ENCODE peak calls at places on chromosomes 16 and 17, in six cellular contexts. One of them, this sample, is unnamed.

GRCh38 chr17:2594657-2595085 is 1.2 kb downstream of the PAFAH1B1 start:
- DNase-seq in mesenchymal stem cell: no peak
- DNase-seq in neuronal stem cell: peak
- DNase-seq in mesendoderm: no peak
- DNase-seq in H1: no peak
- DNase-seq in trophoblast cell: no peak
- DNase-seq in this sample: no peak

GRCh38 chr16:48558269-48558915 is 51.6 kb downstream of the N4BP1 start:
- DNase-seq in trophoblast cell: peak
- DNase-seq in mesenchymal stem cell: peak
- DNase-seq in H1: no peak
- DNase-seq in neuronal stem cell: no peak
- DNase-seq in mesendoderm: peak
- DNase-seq in this sample: peak

GRCh38 chr16:67562918-67563707 is 787 bp downstream of the CTCF start:
- DNase-seq in trophoblast cell: peak
- DNase-seq in neuronal stem cell: peak
- DNase-seq in mesendoderm: peak
- DNase-seq in H1: no peak
- DNase-seq in mesenchymal stem cell: peak
- DNase-seq in this sample: peak

GRCh38 chr16:62353355-62353754 is 317.1 kb upstream of the CDH8 start:
- DNase-seq in trophoblast cell: no peak
- DNase-seq in H1: no peak
- DNase-seq in mesendoderm: no peak
- DNase-seq in neuronal stem cell: no peak
- DNase-seq in mesenchymal stem cell: no peak
- DNase-seq in this sample: no peak

GRCh38 chr17:81566461-81567126 is 14.4 kb upstream of the FAAP100 start:
- DNase-seq in trophoblast cell: peak
- DNase-seq in neuronal stem cell: no peak
- DNase-seq in mesenchymal stem cell: peak
- DNase-seq in mesendoderm: no peak
- DNase-seq in H1: no peak
- DNase-seq in this sample: peak

GRCh38 chr16:19005561-19006445 is 22.1 kb downstream of the TMC7 start:
- DNase-seq in mesenchymal stem cell: no peak
- DNase-seq in mesendoderm: no peak
- DNase-seq in H1: peak
- DNase-seq in trophoblast cell: no peak
- DNase-seq in neuronal stem cell: no peak
- DNase-seq in this sample: peak

GRCh38 chr17:50117202-50118040 is 12.5 kb downstream of the SAMD14 start:
- DNase-seq in mesenchymal stem cell: peak
- DNase-seq in trophoblast cell: peak
- DNase-seq in H1: no peak
- DNase-seq in mesendoderm: peak
- DNase-seq in neuronal stem cell: no peak
- DNase-seq in this sample: peak

GRCh38 chr16:16150117-16150877 is 73.0 kb downstream of the ABCC6 start:
- DNase-seq in H1: no peak
- DNase-seq in neuronal stem cell: no peak
- DNase-seq in trophoblast cell: no peak
- DNase-seq in mesendoderm: no peak
- DNase-seq in mesenchymal stem cell: no peak
- DNase-seq in this sample: peak

GRCh38 chr17:34156741-34157589 is 98.1 kb upstream of the CCL2 start:
- DNase-seq in trophoblast cell: no peak
- DNase-seq in neuronal stem cell: peak
- DNase-seq in H1: no peak
- DNase-seq in mesendoderm: no peak
- DNase-seq in mesenchymal stem cell: no peak
- DNase-seq in this sample: no peak
- H3K4me3 ChIP-seq in trophoblast cell: peak
- H3K4me3 ChIP-seq in neuronal stem cell: peak
- H3K4me3 ChIP-seq in H1: peak
- H3K4me3 ChIP-seq in mesendoderm: peak
- H3K4me3 ChIP-seq in mesenchymal stem cell: no peak
- H3K4me3 ChIP-seq in this sample: no peak

DNA sequence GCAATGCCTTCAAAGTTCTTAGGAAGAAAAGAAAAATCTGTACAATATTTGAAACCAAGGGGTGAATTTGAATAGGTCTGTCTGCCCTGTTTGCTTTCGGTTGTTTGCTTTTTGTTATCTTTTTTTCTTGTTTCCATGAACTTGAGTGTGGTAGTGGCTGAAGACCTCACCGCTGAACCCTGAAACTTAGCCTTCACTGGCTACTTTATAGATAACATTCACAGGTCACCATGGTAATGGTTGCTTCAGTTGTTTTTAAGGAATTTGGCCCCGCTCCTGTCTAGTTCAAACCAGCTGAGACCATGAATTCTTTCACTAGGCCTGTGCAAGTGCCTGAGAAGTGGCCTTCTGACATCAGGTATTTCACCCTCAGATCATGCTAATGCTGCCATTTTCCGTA is 137.0 kb upstream of the PMFBP1 start:
- DNase-seq in mesendoderm: no peak
- DNase-seq in H1: no peak
- DNase-seq in neuronal stem cell: no peak
- DNase-seq in trophoblast cell: no peak
- DNase-seq in mesenchymal stem cell: no peak
- DNase-seq in this sample: no peak
- H2BK120ac ChIP-seq in mesendoderm: no peak
- H2BK120ac ChIP-seq in H1: no peak
- H2BK120ac ChIP-seq in neuronal stem cell: no peak
- H2BK120ac ChIP-seq in trophoblast cell: no peak
- H2BK120ac ChIP-seq in mesenchymal stem cell: no peak
- H2BK120ac ChIP-seq in this sample: no peak

DNA sequence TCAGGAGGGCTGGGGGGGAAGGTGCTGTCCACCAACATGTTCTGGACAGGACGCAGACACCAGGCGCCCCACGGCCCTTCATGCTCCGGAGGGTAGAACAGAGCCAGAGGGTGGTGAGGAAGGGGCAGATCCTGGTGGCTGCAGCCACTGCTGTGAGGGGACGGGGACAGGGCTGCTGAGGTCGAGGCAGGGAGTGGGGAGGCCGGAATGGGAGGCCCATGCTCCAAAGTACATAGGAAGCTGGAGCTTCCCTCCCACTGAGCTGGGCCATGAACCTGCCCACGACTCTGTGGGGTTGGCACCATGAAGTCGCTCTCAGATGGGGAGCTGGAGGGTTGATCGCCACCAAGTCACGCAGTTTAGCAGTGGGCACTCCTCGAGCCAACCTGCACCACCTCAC is 8.0 kb upstream of the METRNL start:
- DNase-seq in mesendoderm: no peak
- DNase-seq in neuronal stem cell: no peak
- DNase-seq in trophoblast cell: no peak
- DNase-seq in mesenchymal stem cell: no peak
- DNase-seq in H1: no peak
- DNase-seq in this sample: no peak
- H3K4me3 ChIP-seq in mesendoderm: no peak
- H3K4me3 ChIP-seq in neuronal stem cell: no peak
- H3K4me3 ChIP-seq in trophoblast cell: no peak
- H3K4me3 ChIP-seq in mesenchymal stem cell: no peak
- H3K4me3 ChIP-seq in H1: no peak
- H3K4me3 ChIP-seq in this sample: no peak

DNA sequence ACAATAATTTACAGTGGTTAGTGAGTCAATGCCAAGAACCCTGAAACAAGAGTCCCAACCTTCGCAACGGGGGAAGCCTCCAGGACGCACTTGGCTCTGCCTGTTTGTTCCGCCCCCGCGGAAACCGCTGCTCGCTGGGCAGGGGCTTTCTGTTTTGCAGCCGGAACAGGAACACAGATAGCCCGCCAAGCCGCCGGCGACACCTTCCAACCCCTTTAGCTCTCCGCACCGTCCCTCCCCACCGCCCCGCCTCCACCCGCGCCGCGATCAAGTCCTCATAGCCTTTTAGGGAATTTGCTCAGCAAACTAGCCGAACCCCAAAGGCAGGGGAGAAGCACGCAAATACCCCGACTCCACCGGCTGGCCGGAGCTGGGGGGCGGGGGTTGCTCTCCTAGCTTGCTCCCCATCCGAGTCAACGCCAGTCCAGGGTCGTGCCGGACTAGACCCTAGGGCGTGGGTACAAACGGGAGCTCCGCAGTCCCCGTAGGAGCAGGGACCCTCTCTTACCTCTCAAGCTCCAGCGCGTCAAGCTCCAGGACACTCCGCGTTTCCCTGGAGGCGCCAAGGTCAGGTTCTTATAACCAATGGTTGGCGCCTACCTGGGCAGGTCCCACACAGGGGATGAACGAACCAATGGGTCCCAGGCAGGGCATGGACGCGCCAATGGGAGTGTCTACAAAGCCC is at the start of gene SLFN13:
- DNase-seq in neuronal stem cell: peak
- DNase-seq in H1: peak
- DNase-seq in trophoblast cell: peak
- DNase-seq in mesenchymal stem cell: peak
- DNase-seq in mesendoderm: peak
- DNase-seq in this sample: peak
- H2BK120ac ChIP-seq in neuronal stem cell: no peak
- H2BK120ac ChIP-seq in H1: no peak
- H2BK120ac ChIP-seq in trophoblast cell: peak
- H2BK120ac ChIP-seq in mesenchymal stem cell: no peak
- H2BK120ac ChIP-seq in mesendoderm: no peak
- H2BK120ac ChIP-seq in this sample: peak

DNA sequence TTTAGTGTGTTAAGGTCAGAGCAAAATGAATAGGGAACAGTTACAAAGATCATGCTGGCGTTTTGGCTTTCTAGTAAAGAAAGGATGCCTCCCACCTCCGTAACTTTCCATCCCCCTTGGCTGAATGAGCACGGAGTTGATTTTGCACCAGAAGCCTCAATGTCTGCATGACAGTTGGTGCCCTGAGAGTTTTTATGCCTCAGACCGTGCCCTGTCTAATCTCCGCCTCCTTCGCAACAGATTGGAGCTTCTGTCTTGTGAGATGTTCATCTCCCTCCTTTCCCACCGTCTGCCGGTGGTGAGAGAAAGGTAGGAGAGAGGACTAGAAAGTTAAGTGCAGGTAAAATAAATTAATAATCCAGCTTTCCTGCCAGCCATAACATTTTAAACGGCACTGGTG is 1.9 kb downstream of the HS3ST4 start:
- DNase-seq in mesenchymal stem cell: no peak
- DNase-seq in neuronal stem cell: no peak
- DNase-seq in mesendoderm: no peak
- DNase-seq in H1: no peak
- DNase-seq in trophoblast cell: no peak
- DNase-seq in this sample: no peak
- H3K4me3 ChIP-seq in mesenchymal stem cell: no peak
- H3K4me3 ChIP-seq in neuronal stem cell: peak
- H3K4me3 ChIP-seq in mesendoderm: peak
- H3K4me3 ChIP-seq in H1: peak
- H3K4me3 ChIP-seq in trophoblast cell: no peak
- H3K4me3 ChIP-seq in this sample: no peak

This sample was measured in IMR-90.